ENCODE peak calls at places on chromosome 19, in eight cellular contexts. One of them, this sample, is unnamed.

GRCh38 chr19:3178377-3178972 is at the start of gene S1PR4:
- DNase-seq in cardiac muscle cell: no peak
- DNase-seq in PC-3: no peak
- DNase-seq in fibroblast of lung: no peak
- DNase-seq in heart right ventricle: no peak
- DNase-seq in thoracic aorta: no peak
- DNase-seq in IMR-90: no peak
- DNase-seq in heart left ventricle: no peak
- DNase-seq in this sample: no peak

GRCh38 chr19:42693760-42694350 is 46.4 kb downstream of the PSG3 start:
- DNase-seq in cardiac muscle cell: no peak
- DNase-seq in PC-3: peak; percentile 75
- DNase-seq in fibroblast of lung: peak; percentile 32
- DNase-seq in heart right ventricle: no peak
- DNase-seq in thoracic aorta: no peak
- DNase-seq in IMR-90: peak; percentile 46
- DNase-seq in heart left ventricle: no peak
- DNase-seq in this sample: no peak

GRCh38 chr19:52007436-52007804 is 591 bp downstream of the ZNF615 start:
- DNase-seq in cardiac muscle cell: peak; percentile 23
- DNase-seq in PC-3: no peak
- DNase-seq in fibroblast of lung: no peak
- DNase-seq in heart right ventricle: no peak
- DNase-seq in thoracic aorta: no peak
- DNase-seq in IMR-90: no peak
- DNase-seq in heart left ventricle: no peak
- DNase-seq in this sample: peak; percentile 6

GRCh38 chr19:4896372-4896771 is 6.3 kb downstream of the ARRDC5 start:
- DNase-seq in cardiac muscle cell: no peak
- DNase-seq in PC-3: peak; percentile 66
- DNase-seq in fibroblast of lung: peak; percentile 38
- DNase-seq in heart right ventricle: no peak
- DNase-seq in thoracic aorta: no peak
- DNase-seq in IMR-90: peak; percentile 47
- DNase-seq in heart left ventricle: no peak
- DNase-seq in this sample: no peak

GRCh38 chr19:6433165-6433564 is 398 bp downstream of the SLC25A41 start:
- DNase-seq in cardiac muscle cell: no peak
- DNase-seq in PC-3: no peak
- DNase-seq in fibroblast of lung: no peak
- DNase-seq in heart right ventricle: no peak
- DNase-seq in thoracic aorta: no peak
- DNase-seq in IMR-90: no peak
- DNase-seq in heart left ventricle: no peak
- DNase-seq in this sample: no peak

GRCh38 chr19:34404109-34404909 is at the start of gene PDCD2L:
- DNase-seq in cardiac muscle cell: peak; percentile 96
- DNase-seq in PC-3: peak; percentile 86
- DNase-seq in fibroblast of lung: peak; percentile 86
- DNase-seq in heart right ventricle: peak; percentile 94
- DNase-seq in thoracic aorta: peak; percentile 78
- DNase-seq in IMR-90: peak; percentile 85
- DNase-seq in heart left ventricle: peak; percentile 90
- DNase-seq in this sample: peak; percentile 87

GRCh38 chr19:30883071-30883470 is 466.2 kb downstream of the TSHZ3 start:
- DNase-seq in cardiac muscle cell: no peak
- DNase-seq in PC-3: no peak
- DNase-seq in fibroblast of lung: no peak
- DNase-seq in heart right ventricle: no peak
- DNase-seq in thoracic aorta: no peak
- DNase-seq in IMR-90: no peak
- DNase-seq in heart left ventricle: no peak
- DNase-seq in this sample: no peak

GRCh38 chr19:5090780-5091575 is 122.1 kb downstream of the KDM4B start:
- DNase-seq in cardiac muscle cell: peak; percentile 88
- DNase-seq in PC-3: no peak
- DNase-seq in fibroblast of lung: peak; percentile 25
- DNase-seq in heart right ventricle: peak; percentile 54
- DNase-seq in thoracic aorta: no peak
- DNase-seq in IMR-90: peak; percentile 15
- DNase-seq in heart left ventricle: peak; percentile 56
- DNase-seq in this sample: no peak

GRCh38 chr19:35716735-35716984 is 1.1 kb upstream of the KMT2B start:
- DNase-seq in cardiac muscle cell: no peak
- DNase-seq in PC-3: no peak
- DNase-seq in fibroblast of lung: no peak
- DNase-seq in heart right ventricle: no peak
- DNase-seq in thoracic aorta: no peak
- DNase-seq in IMR-90: no peak
- DNase-seq in heart left ventricle: no peak
- DNase-seq in this sample: no peak

GRCh38 chr19:51493776-51494175 is 7.8 kb downstream of the SIGLEC12 start:
- DNase-seq in cardiac muscle cell: no peak
- DNase-seq in PC-3: no peak
- DNase-seq in fibroblast of lung: no peak
- DNase-seq in heart right ventricle: no peak
- DNase-seq in thoracic aorta: no peak
- DNase-seq in IMR-90: no peak
- DNase-seq in heart left ventricle: no peak
- DNase-seq in this sample: no peak

GRCh38 chr19:7366701-7367420 is 18.1 kb downstream of the ARHGEF18 start:
- DNase-seq in cardiac muscle cell: no peak
- DNase-seq in PC-3: peak; percentile 90
- DNase-seq in fibroblast of lung: peak; percentile 49
- DNase-seq in heart right ventricle: no peak
- DNase-seq in thoracic aorta: no peak
- DNase-seq in IMR-90: peak; percentile 33
- DNase-seq in heart left ventricle: no peak
- DNase-seq in this sample: no peak

GRCh38 chr19:13143135-13143534 is 7.0 kb downstream of the STX10 start:
- DNase-seq in cardiac muscle cell: no peak
- DNase-seq in PC-3: peak; percentile 91
- DNase-seq in fibroblast of lung: peak; percentile 93
- DNase-seq in heart right ventricle: no peak
- DNase-seq in thoracic aorta: no peak
- DNase-seq in IMR-90: peak; percentile 82
- DNase-seq in heart left ventricle: no peak
- DNase-seq in this sample: no peak

GRCh38 chr19:23698711-23699520 is 11.9 kb upstream of the ZNF675 start:
- DNase-seq in cardiac muscle cell: peak; percentile 19
- DNase-seq in PC-3: peak; percentile 43
- DNase-seq in fibroblast of lung: no peak
- DNase-seq in heart right ventricle: no peak
- DNase-seq in thoracic aorta: no peak
- DNase-seq in IMR-90: no peak
- DNase-seq in heart left ventricle: no peak
- DNase-seq in this sample: no peak

GRCh38 chr19:6033744-6034264 is 55.9 kb upstream of the RANBP3 start:
- DNase-seq in cardiac muscle cell: no peak
- DNase-seq in PC-3: no peak
- DNase-seq in fibroblast of lung: no peak
- DNase-seq in heart right ventricle: no peak
- DNase-seq in thoracic aorta: no peak
- DNase-seq in IMR-90: no peak
- DNase-seq in heart left ventricle: no peak
- DNase-seq in this sample: no peak

GRCh38 chr19:4652075-4652474 is 12.8 kb downstream of the TNFAIP8L1 start:
- DNase-seq in cardiac muscle cell: no peak
- DNase-seq in PC-3: no peak
- DNase-seq in fibroblast of lung: no peak
- DNase-seq in heart right ventricle: no peak
- DNase-seq in thoracic aorta: no peak
- DNase-seq in IMR-90: no peak
- DNase-seq in heart left ventricle: no peak
- DNase-seq in this sample: no peak

GRCh38 chr19:4748589-4748988 is 24.9 kb upstream of the DPP9 start:
- DNase-seq in cardiac muscle cell: no peak
- DNase-seq in PC-3: peak; percentile 36
- DNase-seq in fibroblast of lung: no peak
- DNase-seq in heart right ventricle: no peak
- DNase-seq in thoracic aorta: no peak
- DNase-seq in IMR-90: no peak
- DNase-seq in heart left ventricle: no peak
- DNase-seq in this sample: no peak

GRCh38 chr19:38304866-38305429 is 897 bp downstream of the C19orf33 start:
- DNase-seq in cardiac muscle cell: peak; percentile 92
- DNase-seq in PC-3: peak; percentile 95
- DNase-seq in fibroblast of lung: no peak
- DNase-seq in heart right ventricle: peak; percentile 44
- DNase-seq in thoracic aorta: no peak
- DNase-seq in IMR-90: no peak
- DNase-seq in heart left ventricle: peak; percentile 49
- DNase-seq in this sample: no peak

GRCh38 chr19:35468637-35469036 is 20.6 kb downstream of the FFAR2 start:
- DNase-seq in cardiac muscle cell: peak; percentile 64
- DNase-seq in PC-3: peak; percentile 43
- DNase-seq in fibroblast of lung: peak; percentile 34
- DNase-seq in heart right ventricle: peak; percentile 36
- DNase-seq in thoracic aorta: no peak
- DNase-seq in IMR-90: no peak
- DNase-seq in heart left ventricle: no peak
- DNase-seq in this sample: no peak

GRCh38 chr19:19642506-19643157 is 825 bp downstream of the GMIP start:
- DNase-seq in cardiac muscle cell: no peak
- DNase-seq in PC-3: peak; percentile 11
- DNase-seq in fibroblast of lung: no peak
- DNase-seq in heart right ventricle: no peak
- DNase-seq in thoracic aorta: no peak
- DNase-seq in IMR-90: no peak
- DNase-seq in heart left ventricle: no peak
- DNase-seq in this sample: no peak

GRCh38 chr19:10780368-10780767 is 55.6 kb downstream of the TMED1 start:
- DNase-seq in cardiac muscle cell: no peak
- DNase-seq in PC-3: no peak
- DNase-seq in fibroblast of lung: peak; percentile 72
- DNase-seq in heart right ventricle: no peak
- DNase-seq in thoracic aorta: no peak
- DNase-seq in IMR-90: peak; percentile 54
- DNase-seq in heart left ventricle: peak; percentile 75
- DNase-seq in this sample: no peak

GRCh38 chr19:15437355-15438123 is 12.2 kb downstream of the WIZ start:
- DNase-seq in cardiac muscle cell: no peak
- DNase-seq in PC-3: no peak
- DNase-seq in fibroblast of lung: peak; percentile 74
- DNase-seq in heart right ventricle: no peak
- DNase-seq in thoracic aorta: no peak
- DNase-seq in IMR-90: peak; percentile 74
- DNase-seq in heart left ventricle: no peak
- DNase-seq in this sample: no peak

GRCh38 chr19:2061936-2062729 is 11.1 kb upstream of the MKNK2 start:
- DNase-seq in cardiac muscle cell: no peak
- DNase-seq in PC-3: no peak
- DNase-seq in fibroblast of lung: no peak
- DNase-seq in heart right ventricle: no peak
- DNase-seq in thoracic aorta: no peak
- DNase-seq in IMR-90: no peak
- DNase-seq in heart left ventricle: no peak
- DNase-seq in this sample: no peak
- TF ChIP-seq CTCF in cardiac muscle cell: no peak
- TF ChIP-seq CTCF in PC-3: no peak
- TF ChIP-seq CTCF in fibroblast of lung: no peak
- TF ChIP-seq CTCF in heart right ventricle: peak; percentile 8
- TF ChIP-seq CTCF in thoracic aorta: no peak
- TF ChIP-seq CTCF in IMR-90: no peak
- TF ChIP-seq CTCF in heart left ventricle: no peak
- TF ChIP-seq CTCF in this sample: no peak

DNA sequence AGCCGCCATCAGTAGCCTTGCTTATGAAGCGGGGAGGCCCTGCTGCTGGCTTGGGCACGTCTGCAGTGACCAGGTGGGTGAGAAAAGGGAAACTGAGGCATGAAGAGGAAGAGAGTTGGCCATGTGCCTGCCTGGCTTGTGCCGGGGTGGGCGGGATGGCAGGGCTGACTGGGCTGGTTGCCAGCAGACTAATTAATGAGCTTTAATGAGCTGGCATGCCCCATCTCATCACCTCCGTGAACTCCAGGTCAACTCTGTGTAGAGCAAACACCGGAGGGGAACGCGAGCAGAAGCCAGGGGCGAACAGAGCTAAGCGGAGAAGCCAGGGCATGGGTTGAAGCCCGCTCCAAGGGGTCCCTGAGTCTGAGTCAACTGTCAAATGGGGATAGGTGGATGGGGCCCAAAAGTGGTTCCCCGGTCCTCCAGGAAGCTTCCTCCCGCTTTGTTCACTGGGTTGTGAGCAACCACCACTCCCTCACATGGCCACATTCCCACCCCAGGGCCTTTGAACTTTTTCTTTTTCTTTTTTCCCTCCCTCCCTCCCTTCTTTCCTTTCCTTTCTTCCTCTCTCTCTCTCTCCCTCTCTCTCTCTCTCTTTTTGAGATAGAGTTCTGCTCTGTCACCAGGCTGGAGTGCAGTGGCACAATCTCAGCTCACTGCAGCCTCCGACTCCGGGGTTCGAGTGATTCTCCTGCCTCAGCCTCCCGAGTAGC is 8.7 kb downstream of the NR2F6 start:
- DNase-seq in cardiac muscle cell: no peak
- DNase-seq in PC-3: no peak
- DNase-seq in fibroblast of lung: no peak
- DNase-seq in heart right ventricle: no peak
- DNase-seq in thoracic aorta: no peak
- DNase-seq in IMR-90: no peak
- DNase-seq in heart left ventricle: no peak
- DNase-seq in this sample: no peak
- H3K27ac ChIP-seq in cardiac muscle cell: peak overlapping the region; percentile 13
- H3K27ac ChIP-seq in PC-3: no peak overlapping the region
- H3K27ac ChIP-seq in fibroblast of lung: no peak overlapping the region
- H3K27ac ChIP-seq in heart right ventricle: peak overlapping the region; percentile 46
- H3K27ac ChIP-seq in thoracic aorta: peak overlapping the region; percentile 64
- H3K27ac ChIP-seq in IMR-90: no peak overlapping the region
- H3K27ac ChIP-seq in heart left ventricle: no peak overlapping the region
- H3K27ac ChIP-seq in this sample: no peak overlapping the region

GRCh38 chr19:47790398-47790814 is 11.9 kb downstream of the SELENOW start:
- DNase-seq in cardiac muscle cell: peak; percentile 92
- DNase-seq in PC-3: peak; percentile 69
- DNase-seq in fibroblast of lung: peak; percentile 62
- DNase-seq in heart right ventricle: peak; percentile 88
- DNase-seq in thoracic aorta: peak; percentile 50
- DNase-seq in IMR-90: peak; percentile 59
- DNase-seq in heart left ventricle: peak; percentile 79
- DNase-seq in this sample: peak; percentile 72
- TF ChIP-seq CTCF in cardiac muscle cell: peak; percentile 91
- TF ChIP-seq CTCF in PC-3: peak; percentile 85
- TF ChIP-seq CTCF in fibroblast of lung: peak; percentile 87
- TF ChIP-seq CTCF in heart right ventricle: peak; percentile 86
- TF ChIP-seq CTCF in thoracic aorta: peak; percentile 83
- TF ChIP-seq CTCF in IMR-90: peak; percentile 72
- TF ChIP-seq CTCF in heart left ventricle: peak; percentile 80
- TF ChIP-seq CTCF in this sample: peak; percentile 75

DNA sequence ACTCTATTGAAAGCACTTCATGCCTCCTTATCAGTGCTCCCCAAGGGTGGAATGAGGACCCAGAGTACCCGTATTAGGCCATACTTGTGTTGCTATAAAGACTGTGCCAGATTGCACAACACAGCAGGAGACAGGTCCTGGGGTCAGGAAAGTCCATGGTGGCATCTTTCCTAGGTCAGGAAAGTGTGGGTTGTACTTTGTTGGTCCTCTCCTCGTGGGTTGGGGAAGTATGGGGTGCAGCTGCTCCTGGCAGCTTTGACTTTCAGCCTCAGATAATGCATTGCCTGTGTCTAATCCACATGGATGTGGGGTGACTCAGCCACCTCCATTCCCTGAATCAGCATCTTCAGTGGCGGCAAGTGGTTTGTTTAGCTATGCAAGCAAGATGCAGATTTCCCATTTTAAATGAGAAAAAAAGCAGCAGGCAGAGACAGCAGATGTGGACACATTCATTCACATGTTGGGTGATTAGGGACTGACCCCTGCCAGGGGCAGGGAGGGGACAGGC is 8.4 kb upstream of the CYP2B6 start:
- DNase-seq in cardiac muscle cell: no peak
- DNase-seq in PC-3: peak; percentile 32
- DNase-seq in fibroblast of lung: peak; percentile 1
- DNase-seq in heart right ventricle: no peak
- DNase-seq in thoracic aorta: no peak
- DNase-seq in IMR-90: peak; percentile 32
- DNase-seq in heart left ventricle: no peak
- DNase-seq in this sample: no peak
- H3K27ac ChIP-seq in cardiac muscle cell: no peak overlapping the region
- H3K27ac ChIP-seq in PC-3: no peak overlapping the region
- H3K27ac ChIP-seq in fibroblast of lung: no peak overlapping the region
- H3K27ac ChIP-seq in heart right ventricle: no peak overlapping the region
- H3K27ac ChIP-seq in thoracic aorta: no peak overlapping the region
- H3K27ac ChIP-seq in IMR-90: no peak overlapping the region
- H3K27ac ChIP-seq in heart left ventricle: no peak overlapping the region
- H3K27ac ChIP-seq in this sample: no peak overlapping the region